ENCODE peak calls at places on chromosomes 7 and 10, in seven cellular contexts. S is IMR-90, G is gastrocnemius medialis, H is A549, Z is ovary, T is esophagus squamous epithelium, U is vagina. N is an unnamed sample.

GRCh38 chr10:23534328-23534727 is 95.5 kb downstream of the OTUD1 start:
- DNase-seq in T (no peak), S (no peak), G (no peak), Z (no peak), H (no peak), U (no peak), N (no peak)

GRCh38 chr7:158399762-158400161 is 187.9 kb downstream of the PTPRN2 start:
- DNase-seq in G (no peak), T (no peak), Z (no peak), S (no peak), H (no peak), U (no peak), N (no peak)

GRCh38 chr7:112081778-112082177 is 124.4 kb downstream of the DOCK4 start:
- DNase-seq in H (no peak), G (no peak), T (no peak), Z (no peak), U (no peak), S (no peak), N (peak)

GRCh38 chr10:3172081-3172445 is 519 bp downstream of the PITRM1 start:
- DNase-seq in G (no peak), S (peak), T (no peak), U (peak), H (no peak), Z (no peak), N (no peak)

GRCh38 chr10:30433286-30433778 is 652 bp upstream of the MAP3K8 start:
- DNase-seq in T (peak), G (peak), H (peak), U (no peak), Z (peak), S (peak), N (peak)

GRCh38 chr7:2151235-2151634 is 81.5 kb downstream of the MAD1L1 start:
- DNase-seq in S (no peak), T (no peak), G (no peak), Z (no peak), U (no peak), H (no peak), N (no peak)

GRCh38 chr10:30903397-30904138 is 128.1 kb downstream of the ZNF438 start:
- DNase-seq in G (no peak), S (no peak), T (no peak), H (no peak), U (no peak), Z (no peak), N (no peak)

GRCh38 chr10:62817120-62817762 is 1.1 kb upstream of the EGR2 start:
- DNase-seq in T (peak), Z (peak), G (peak), U (no peak), H (no peak), S (peak), N (peak)

GRCh38 chr10:26869528-26869927 is 8.8 kb upstream of the ABI1 start:
- DNase-seq in S (no peak), U (no peak), G (no peak), H (no peak), Z (no peak), T (no peak), N (no peak)

GRCh38 chr10:102642553-102643345 is 1.5 kb upstream of the TRIM8 start:
- DNase-seq in G (peak), S (peak), H (no peak), Z (peak), T (no peak), U (no peak), N (peak)

GRCh38 chr10:119153661-119154060 is 11.9 kb downstream of the SFXN4 start:
- DNase-seq in S (no peak), T (no peak), Z (no peak), G (no peak), H (no peak), U (no peak), N (no peak)

GRCh38 chr10:125343118-125343752 is 182.9 kb upstream of the CTBP2 start:
- DNase-seq in S (peak), G (no peak), Z (no peak), H (peak), U (no peak), T (no peak), N (peak)

GRCh38 chr7:23055582-23056178 is 41.8 kb upstream of the HYCC1 start:
- DNase-seq in H (peak), Z (no peak), T (no peak), U (no peak), S (peak), G (peak), N (peak)

GRCh38 chr7:100556541-100556940 is 17.2 kb downstream of the SAP25 start:
- DNase-seq in Z (no peak), T (no peak), S (peak), H (no peak), U (no peak), G (no peak), N (peak)

GRCh38 chr7:36396150-36396549 is 6.5 kb downstream of the ANLN start:
- DNase-seq in T (no peak), Z (no peak), U (no peak), H (no peak), G (no peak), S (peak), N (peak)

GRCh38 chr7:51240868-51241267 is 75.7 kb downstream of the COBL start:
- DNase-seq in H (no peak), S (no peak), Z (no peak), T (no peak), G (no peak), U (no peak), N (no peak)

GRCh38 chr10:61835909-61836232 is 65.6 kb upstream of the ARID5B start:
- DNase-seq in Z (no peak), H (no peak), U (no peak), G (no peak), T (no peak), S (peak), N (no peak)

GRCh38 chr10:34669079-34669478 is 146.0 kb downstream of the PARD3 start:
- DNase-seq in Z (no peak), T (no peak), U (no peak), S (no peak), H (no peak), G (no peak), N (no peak)

GRCh38 chr10:5575482-5576153 is 50.9 kb downstream of the CALML3 start:
- DNase-seq in H (no peak), U (no peak), G (no peak), S (peak), T (no peak), Z (peak), N (no peak)

GRCh38 chr7:123580406-123581161 is 21.0 kb upstream of the ASB15 start:
- DNase-seq in G (no peak), S (peak), T (no peak), U (no peak), Z (no peak), H (no peak), N (peak)

GRCh38 chr7:32091608-32092210 is 21.5 kb upstream of the PDE1C start:
- DNase-seq in S (no peak), Z (no peak), G (no peak), U (no peak), T (no peak), H (no peak), N (no peak)

GRCh38 chr7:45000096-45001032 is at the start of gene CCM2:
- DNase-seq in S (peak), G (no peak), Z (no peak), T (peak), H (peak), U (no peak), N (peak)

GRCh38 chr10:93913706-93914105 is 19.9 kb downstream of the SLC35G1 start:
- DNase-seq in T (no peak), Z (no peak), U (no peak), G (no peak), H (no peak), S (no peak), N (no peak)

GRCh38 chr10:73997479-73997805 is 474 bp upstream of the VCL start:
- DNase-seq in Z (no peak), T (no peak), G (no peak), S (no peak), U (no peak), H (peak), N (no peak)

GRCh38 chr10:130767116-130767730 is 544.3 kb downstream of the TCERG1L start:
- DNase-seq in H (no peak), Z (no peak), U (no peak), T (no peak), S (no peak), G (no peak), N (no peak)

GRCh38 chr10:86376852-86377796 is 10.5 kb upstream of the GRID1 start:
- DNase-seq in G (peak), T (no peak), S (peak), Z (peak), U (peak), H (peak), N (peak)

GRCh38 chr7:31478744-31479143 is 35.1 kb upstream of the ITPRID1 start:
- DNase-seq in U (no peak), T (no peak), Z (no peak), H (no peak), G (no peak), S (no peak), N (no peak)

GRCh38 chr10:48525956-48526355 is 78.9 kb downstream of the ARHGAP22 start:
- DNase-seq in S (no peak), T (no peak), Z (no peak), G (no peak), H (no peak), U (no peak), N (no peak)

GRCh38 chr10:48525113-48525512 is 79.8 kb downstream of the ARHGAP22 start:
- DNase-seq in G (no peak), S (no peak), U (peak), Z (no peak), T (no peak), H (no peak), N (no peak)

GRCh38 chr10:48522011-48522765 is 82.7 kb downstream of the ARHGAP22 start:
- DNase-seq in S (no peak), U (peak), T (no peak), H (no peak), G (no peak), Z (no peak), N (no peak)

GRCh38 chr10:48523820-48524758 is 80.8 kb downstream of the ARHGAP22 start:
- DNase-seq in Z (peak), S (no peak), U (peak), G (no peak), H (peak), T (no peak), N (peak)

DNA sequence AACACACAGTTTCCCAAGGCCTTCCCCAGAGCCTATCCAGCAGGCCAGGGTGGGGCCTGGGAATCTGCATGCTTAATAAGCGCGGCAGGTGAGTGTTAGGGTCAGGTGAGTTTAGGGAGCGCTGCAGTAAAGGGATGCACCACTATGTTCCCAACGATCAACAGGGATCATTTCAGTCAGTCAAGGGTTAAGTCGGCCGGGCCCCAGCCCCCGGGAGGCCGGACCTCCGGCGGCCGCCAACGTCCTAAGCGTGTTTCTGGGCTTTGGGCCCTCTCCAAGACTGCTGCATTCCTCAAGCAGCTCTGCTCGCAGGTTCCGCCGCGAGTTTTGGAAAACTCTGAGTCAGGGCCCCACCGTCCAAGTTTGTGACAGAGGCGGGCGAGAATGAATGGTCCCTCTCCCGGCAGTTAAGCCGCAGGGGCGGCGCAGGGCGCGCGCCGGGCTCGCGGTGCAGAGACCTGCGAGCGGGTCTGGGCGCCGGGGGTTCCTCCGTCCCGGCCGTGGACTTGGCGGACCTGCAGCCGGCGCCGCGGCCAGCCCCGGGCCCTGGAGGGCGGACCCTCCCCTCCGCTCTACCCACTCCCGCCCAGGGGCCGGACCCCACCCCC is 81.6 kb downstream of the ARHGAP22 start:
- DNase-seq in S (peak), U (peak), G (no peak), H (peak), T (no peak), Z (peak), N (peak)
- TF ChIP-seq POLR2A in S (no peak), U (no peak), G (no peak), H (no peak), T (no peak), Z (no peak), N (no peak)

GRCh38 chr7:99485094-99485493 is 12.4 kb downstream of the ZNF789 start:
- DNase-seq in U (no peak), T (no peak), Z (no peak), G (no peak), S (no peak), H (no peak), N (no peak)

GRCh38 chr7:99493823-99494222 is 6.3 kb downstream of the ZNF394 start:
- DNase-seq in G (no peak), S (no peak), T (no peak), H (no peak), Z (no peak), U (no peak), N (no peak)

GRCh38 chr7:99489235-99489634 is 10.8 kb downstream of the ZNF394 start:
- DNase-seq in Z (no peak), T (no peak), H (no peak), U (no peak), S (no peak), G (no peak), N (no peak)

GRCh38 chr7:99490878-99491277 is 9.2 kb downstream of the ZNF394 start:
- DNase-seq in Z (no peak), U (no peak), H (no peak), S (no peak), T (no peak), G (no peak), N (no peak)
- TF ChIP-seq POLR2A in Z (no peak), U (no peak), H (no peak), S (no peak), T (no peak), G (no peak), N (no peak)

GRCh38 chr10:46548781-46549090 is 7.7 kb downstream of the GPRIN2 start:
- DNase-seq in H (no peak), T (no peak), S (no peak), Z (peak), U (no peak), G (no peak), N (no peak)

GRCh38 chr10:46551701-46552525 is 4.5 kb downstream of the GPRIN2 start:
- DNase-seq in S (no peak), H (no peak), Z (peak), U (peak), G (peak), T (no peak), N (peak)

GRCh38 chr10:46550795-46551700 is 5.4 kb downstream of the GPRIN2 start:
- DNase-seq in Z (peak), G (peak), H (no peak), U (peak), T (no peak), S (no peak), N (no peak)

GRCh38 chr10:46549171-46550075 is 7.0 kb downstream of the GPRIN2 start:
- DNase-seq in G (peak), H (no peak), S (no peak), T (no peak), U (no peak), Z (peak), N (peak)

DNA sequence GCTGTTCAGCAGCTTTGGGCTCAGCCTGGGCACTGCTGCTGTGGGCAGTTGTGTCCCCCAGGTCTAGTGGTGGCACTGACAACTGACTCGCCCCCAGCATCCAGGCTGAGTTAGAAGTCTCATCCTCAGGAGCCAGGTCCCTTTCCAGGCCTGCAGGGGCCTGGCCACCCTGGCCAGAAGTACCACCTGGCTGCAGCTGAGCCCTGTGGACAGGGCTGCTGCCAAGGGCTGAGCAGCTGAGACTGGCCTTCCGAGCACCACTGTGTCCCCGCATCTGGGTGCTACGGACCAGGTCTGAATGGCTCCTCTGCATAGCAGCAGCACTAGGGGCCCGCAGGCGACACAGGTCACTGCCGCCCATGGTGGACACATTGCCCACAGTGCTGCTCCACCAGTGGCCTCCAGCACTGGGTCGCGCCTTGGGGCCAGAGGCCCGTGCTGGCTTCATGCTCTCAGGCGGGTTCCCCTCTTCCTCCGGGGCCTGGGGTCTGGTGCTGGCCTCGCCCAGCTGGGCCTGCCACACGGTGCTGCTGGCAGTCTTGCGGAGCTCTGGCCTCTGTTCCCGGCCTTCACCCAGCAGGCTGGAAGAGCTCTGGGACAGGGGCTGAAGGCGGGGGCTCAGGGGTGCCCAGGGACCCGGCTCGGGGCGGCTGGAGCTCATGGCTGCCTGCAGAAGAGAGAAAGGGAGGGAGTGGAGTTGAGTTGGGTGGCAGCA is 6.2 kb downstream of the GPRIN2 start:
- DNase-seq in T (no peak), U (peak), S (no peak), Z (peak), H (no peak), G (peak), N (peak)
- TF ChIP-seq POLR2A in T (no peak), U (no peak), S (no peak), Z (no peak), H (no peak), G (no peak), N (no peak)

GRCh38 chr10:110225756-110226554 is 18.6 kb downstream of the MXI1 start:
- DNase-seq in S (peak), U (no peak), G (peak), H (peak), Z (peak), T (peak), N (peak)
- TF ChIP-seq POLR2A in S (no peak), U (peak), G (peak), H (no peak), Z (no peak), T (peak), N (peak)

GRCh38 chr7:5546626-5547025 is 123.0 kb upstream of the TNRC18 start:
- DNase-seq in S (no peak), G (peak), U (no peak), H (no peak), Z (no peak), T (no peak), N (peak)

GRCh38 chr7:5550831-5551230 is 127.2 kb upstream of the TNRC18 start:
- DNase-seq in T (no peak), H (no peak), S (no peak), G (no peak), U (no peak), Z (no peak), N (no peak)

GRCh38 chr7:5552123-5552522 is 128.5 kb upstream of the TNRC18 start:
- DNase-seq in H (no peak), T (no peak), S (no peak), G (no peak), Z (no peak), U (no peak), N (no peak)

GRCh38 chr7:5550385-5550784 is 126.8 kb upstream of the TNRC18 start:
- DNase-seq in Z (no peak), U (no peak), S (no peak), G (no peak), H (no peak), T (no peak), N (no peak)

DNA sequence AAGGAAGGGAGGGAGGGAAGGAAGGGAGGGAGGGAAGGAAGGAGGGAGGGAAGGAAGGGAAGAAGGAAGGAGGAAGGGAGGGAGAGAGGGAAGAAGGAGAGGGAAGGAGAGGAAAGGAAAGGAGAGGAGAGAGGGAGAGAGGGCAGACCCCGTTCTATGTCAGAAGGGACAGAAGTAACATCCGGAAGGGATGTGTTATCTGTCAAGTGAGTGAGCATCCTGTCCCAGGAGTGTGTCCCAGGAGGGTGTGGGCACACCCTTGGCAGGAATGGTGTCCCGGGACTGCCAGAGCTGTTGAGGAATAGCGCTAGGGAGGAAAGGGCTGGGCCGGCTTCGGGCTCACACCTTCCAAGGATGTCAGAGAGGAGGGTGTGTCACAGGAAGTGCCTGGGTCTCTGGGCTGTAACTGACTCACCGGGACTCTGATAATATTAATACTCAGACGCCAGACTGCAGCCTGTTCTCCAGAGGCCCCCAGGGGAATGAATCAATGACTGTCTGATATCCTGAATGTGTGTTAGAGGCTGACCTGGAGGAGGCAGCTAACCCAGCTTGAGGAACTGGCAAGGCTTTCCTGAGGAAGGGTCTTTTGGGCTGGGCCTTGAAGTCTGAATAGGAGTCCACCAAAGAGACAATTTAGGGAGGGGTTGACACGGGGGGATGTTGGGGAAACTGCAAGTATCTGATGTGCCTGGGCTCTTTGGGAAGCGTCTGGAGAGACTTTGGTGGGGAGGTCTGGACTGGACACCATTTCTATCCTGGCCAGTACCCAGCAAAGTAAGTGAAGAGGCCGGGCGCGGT is 125.7 kb upstream of the TNRC18 start:
- DNase-seq in S (peak), G (no peak), Z (no peak), H (peak), U (no peak), T (no peak), N (peak)
- TF ChIP-seq POLR2A in S (no peak), G (no peak), Z (no peak), H (no peak), U (no peak), T (no peak), N (no peak)

GRCh38 chr7:25852995-25853713 is 298.8 kb upstream of the NFE2L3 start:
- DNase-seq in S (no peak), U (no peak), T (no peak), Z (no peak), H (no peak), G (no peak), N (no peak)

GRCh38 chr7:25854059-25854458 is 297.9 kb upstream of the NFE2L3 start:
- DNase-seq in T (no peak), S (no peak), Z (no peak), U (no peak), G (no peak), H (no peak), N (no peak)

GRCh38 chr7:25852249-25852994 is 299.6 kb upstream of the NFE2L3 start:
- DNase-seq in G (no peak), T (no peak), S (no peak), H (no peak), Z (no peak), U (no peak), N (no peak)

GRCh38 chr7:25856056-25856780 is 295.8 kb upstream of the NFE2L3 start:
- DNase-seq in S (peak), H (no peak), T (no peak), U (no peak), G (no peak), Z (no peak), N (no peak)

GRCh38 chr7:25854608-25855497 is 297.1 kb upstream of the NFE2L3 start:
- DNase-seq in Z (no peak), H (peak), U (no peak), T (no peak), S (peak), G (peak), N (no peak)
- TF ChIP-seq POLR2A in Z (no peak), H (no peak), U (no peak), T (peak), S (peak), G (peak), N (no peak)